ENCODE peak calls at places on chromosomes 7 and 10, in four cellular contexts. B, G, O and R are unnamed samples.
A peak's percentile ranks its signal among the peaks of the same experiment; 100 is the strongest.

GRCh38 chr10:10644317-10645111 is 373.2 kb upstream of the CELF2 start:
- DNase-seq in B (no peak), G (no peak), O (no peak), R (no peak)

GRCh38 chr7:25402528-25402927 is 174.2 kb upstream of the NPVF start:
- DNase-seq in B (no peak), G (no peak), O (no peak), R (no peak)

GRCh38 chr7:45224832-45225231 is 67.2 kb downstream of the RAMP3 start:
- DNase-seq in B (peak; percentile 35), G (no peak), O (no peak), R (no peak)

GRCh38 chr10:109931153-109931552 is 7.8 kb upstream of the XPNPEP1 start:
- DNase-seq in B (no peak), G (no peak), O (no peak), R (no peak)

GRCh38 chr10:101932182-101932581 is 88.6 kb upstream of the KCNIP2 start:
- DNase-seq in B (no peak), G (no peak), O (no peak), R (no peak)

GRCh38 chr7:101911011-101911799 is 93.8 kb downstream of the CUX1 start:
- DNase-seq in B (no peak), G (no peak), O (no peak), R (no peak)

GRCh38 chr7:78261739-78262138 is 463.2 kb downstream of the PHTF2 start:
- DNase-seq in B (no peak), G (no peak), O (no peak), R (no peak)

GRCh38 chr7:105210721-105211205 is 178.0 kb downstream of the SRPK2 start:
- DNase-seq in B (no peak), G (no peak), O (no peak), R (no peak)

GRCh38 chr10:71750124-71750841 is 23.0 kb downstream of the VSIR start:
- DNase-seq in B (no peak), G (no peak), O (no peak), R (peak; percentile 33)

GRCh38 chr7:128790297-128791037 is 1.3 kb upstream of the CCDC136 start:
- DNase-seq in B (no peak), G (no peak), O (no peak), R (no peak)